ENCODE peak calls at places on chromosomes 3 and 15, in ten cellular contexts. U is RPMI8226; O is adrenal gland; Y is activated CD4-positive, alpha-beta T cell treated with anti-CD3 and anti-CD28 coated beads, Interleukin-2, amount 10 ng/mL, durations not matched to agents 7 days and 5 days; N is fibroblast of pulmonary artery; P is mesendoderm; Z is HTR-8/SVneo; S is C1 segment of cervical spinal cord; W is NCI-H524; L is cardiac fibroblast. F is an unnamed sample.

GRCh38 chr3:126577256-126577655 is 18.5 kb upstream of the C3orf22 start:
- DNase-seq in Y (no peak), W (no peak), Z (no peak), U (no peak), N (no peak), L (no peak), O (no peak), S (no peak), P (no peak), F (no peak)

GRCh38 chr3:37726445-37727000 is 135.2 kb upstream of the CTDSPL start:
- DNase-seq in W (no peak), U (peak; percentile 75), Z (no peak), Y (no peak), P (no peak), L (no peak), N (no peak), S (no peak), O (peak; percentile 53), F (no peak)

GRCh38 chr15:40253179-40253790 is 14.4 kb downstream of the PAK6 start:
- DNase-seq in N (no peak), P (no peak), Z (no peak), Y (no peak), S (no peak), L (no peak), O (no peak), W (no peak), U (no peak), F (no peak)

GRCh38 chr3:101195951-101196713 is 124.2 kb downstream of the IMPG2 start:
- DNase-seq in N (peak; percentile 78), L (peak; percentile 90), Y (no peak), Z (peak; percentile 17), W (peak; percentile 94), S (no peak), U (peak; percentile 41), O (no peak), P (peak; percentile 78), F (peak; percentile 43)

GRCh38 chr15:58284293-58284692 is 146.1 kb downstream of the AQP9 start:
- DNase-seq in S (no peak), O (no peak), U (no peak), Z (no peak), W (no peak), N (no peak), P (no peak), L (no peak), Y (no peak), F (no peak)

GRCh38 chr15:91872356-91873132 is 19.0 kb downstream of the SLCO3A1 start:
- DNase-seq in U (no peak), Y (no peak), O (no peak), W (no peak), P (no peak), N (no peak), L (no peak), Z (no peak), S (no peak), F (no peak)

GRCh38 chr3:155912090-155912489 is 41.6 kb downstream of the GMPS start:
- DNase-seq in N (no peak), Z (no peak), L (no peak), P (no peak), Y (no peak), S (no peak), U (no peak), O (no peak), W (no peak), F (no peak)

GRCh38 chr15:59703979-59704796 is 15.1 kb upstream of the BNIP2 start:
- DNase-seq in P (no peak), U (no peak), O (no peak), N (no peak), L (no peak), W (no peak), Z (no peak), S (no peak), Y (no peak), F (no peak)

GRCh38 chr3:87200059-87200458 is 27.1 kb upstream of the CHMP2B start:
- DNase-seq in U (no peak), S (no peak), W (no peak), P (no peak), L (no peak), Z (no peak), O (no peak), Y (no peak), N (no peak), F (no peak)

GRCh38 chr15:66658057-66658456 is 44.0 kb upstream of the SMAD6 start:
- DNase-seq in L (no peak), P (no peak), W (no peak), O (no peak), Y (no peak), N (no peak), Z (no peak), U (no peak), S (no peak), F (no peak)

GRCh38 chr3:56926513-56927282 is 124.9 kb upstream of the ARHGEF3 start:
- DNase-seq in L (peak; percentile 74), P (no peak), N (peak; percentile 57), Z (peak; percentile 45), Y (no peak), W (no peak), S (no peak), U (no peak), O (no peak), F (no peak)

GRCh38 chr3:46553154-46553553 is 12.9 kb downstream of the LRRC2 start:
- DNase-seq in L (peak; percentile 43), N (peak; percentile 56), S (no peak), Z (no peak), P (no peak), W (no peak), U (no peak), O (no peak), Y (no peak), F (no peak)

GRCh38 chr15:57165992-57166391 is 210.3 kb upstream of the CGNL1 start:
- DNase-seq in P (no peak), S (no peak), W (no peak), N (peak; percentile 71), U (no peak), Y (no peak), Z (no peak), O (no peak), L (peak; percentile 66), F (no peak)

GRCh38 chr3:130425484-130425883 is 80.0 kb downstream of the COL6A5 start:
- DNase-seq in U (no peak), Z (no peak), Y (no peak), L (no peak), P (no peak), W (no peak), O (no peak), S (no peak), N (no peak), F (no peak)

GRCh38 chr3:12969487-12969886 is 103.7 kb downstream of the IQSEC1 start:
- DNase-seq in Y (no peak), S (no peak), P (no peak), U (no peak), O (no peak), L (no peak), W (peak; percentile 87), Z (no peak), N (no peak), F (peak; percentile 34)

GRCh38 chr3:156816091-156816793 is 9.9 kb upstream of the LEKR1 start:
- DNase-seq in L (peak; percentile 40), N (peak; percentile 57), Y (peak; percentile 50), Z (no peak), P (no peak), O (peak; percentile 27), U (peak; percentile 8), S (no peak), W (peak; percentile 39), F (no peak)

GRCh38 chr15:78225783-78226541 is 8.4 kb downstream of the ACSBG1 start:
- DNase-seq in Z (no peak), O (no peak), P (no peak), W (no peak), U (no peak), N (no peak), S (no peak), Y (no peak), L (peak; percentile 49), F (no peak)

F was measured in midbrain.